ENCODE peak calls at places on chromosomes 6 and 20, in six cellular contexts. E is transverse colon, G is ovary, V is cardiac muscle cell, H is hepatocyte, Z is left ventricle myocardium inferior. Y is an unnamed sample.
A peak's percentile ranks its signal among the peaks of the same experiment; 100 is the strongest.

GRCh38 chr20:58398254-58398653 is 9.2 kb downstream of the VAPB start:
- DNase-seq in E (no peak), G (no peak), V (no peak), H (no peak), Z (no peak), Y (no peak)

GRCh38 chr20:45061244-45061643 is 39.7 kb downstream of the KCNS1 start:
- DNase-seq in E (no peak), G (no peak), V (no peak), H (no peak), Z (no peak), Y (no peak)

GRCh38 chr20:25148181-25148981 is 47.1 kb upstream of the ENTPD6 start:
- DNase-seq in E (peak; percentile 48), G (peak; percentile 83), V (peak; percentile 12), H (no peak), Z (peak; percentile 25), Y (no peak)

GRCh38 chr6:85113934-85114582 is 335.8 kb upstream of the NT5E start:
- DNase-seq in E (no peak), G (peak; percentile 40), V (peak; percentile 9), H (no peak), Z (no peak), Y (no peak)

GRCh38 chr6:89221971-89222887 is 5.1 kb upstream of the GABRR1 start:
- DNase-seq in E (no peak), G (no peak), V (no peak), H (no peak), Z (no peak), Y (no peak)

GRCh38 chr6:18654821-18655220 is 267.7 kb downstream of the RNF144B start:
- DNase-seq in E (no peak), G (no peak), V (no peak), H (no peak), Z (no peak), Y (no peak)

GRCh38 chr20:19987046-19987445 is 30.1 kb upstream of the NAA20 start:
- DNase-seq in E (no peak), G (no peak), V (no peak), H (no peak), Z (no peak), Y (no peak)

GRCh38 chr6:87408721-87409155 is 966 bp downstream of the CFAP206 start:
- DNase-seq in E (no peak), G (no peak), V (no peak), H (no peak), Z (no peak), Y (no peak)

GRCh38 chr6:30743099-30744053 is 889 bp upstream of the FLOT1 start:
- DNase-seq in E (peak; percentile 47), G (no peak), V (no peak), H (no peak), Z (no peak), Y (no peak)

GRCh38 chr6:149306967-149307366 is 10.5 kb upstream of the TAB2 start:
- DNase-seq in E (no peak), G (no peak), V (no peak), H (no peak), Z (no peak), Y (no peak)

GRCh38 chr20:44576297-44576696 is 6.1 kb upstream of the PKIG start:
- DNase-seq in E (no peak), G (no peak), V (no peak), H (no peak), Z (no peak), Y (no peak)

GRCh38 chr6:77740380-77740779 is 87.5 kb downstream of the MEI4 start:
- DNase-seq in E (no peak), G (no peak), V (no peak), H (peak; percentile 28), Z (no peak), Y (no peak)

GRCh38 chr20:2729251-2729713 is 36.7 kb downstream of the EBF4 start:
- DNase-seq in E (no peak), G (no peak), V (peak; percentile 20), H (no peak), Z (no peak), Y (no peak)

GRCh38 chr20:17557675-17558006 is 12.2 kb upstream of the DSTN start:
- DNase-seq in E (peak; percentile 37), G (no peak), V (no peak), H (peak; percentile 75), Z (no peak), Y (no peak)

GRCh38 chr6:31874836-31875572 is 3.8 kb downstream of the SLC44A4 start:
- DNase-seq in E (no peak), G (no peak), V (no peak), H (no peak), Z (no peak), Y (no peak)

GRCh38 chr6:113271437-113271836 is 585.7 kb upstream of the MARCKS start:
- DNase-seq in E (no peak), G (no peak), V (no peak), H (no peak), Z (no peak), Y (no peak)

GRCh38 chr6:88725111-88725711 is 238.2 kb downstream of the RNGTT start:
- DNase-seq in E (no peak), G (peak; percentile 55), V (peak; percentile 55), H (peak; percentile 47), Z (peak; percentile 22), Y (no peak)

GRCh38 chr6:167291623-167292300 is 647 bp downstream of the UNC93A start:
- DNase-seq in E (no peak), G (no peak), V (no peak), H (no peak), Z (no peak), Y (no peak)

GRCh38 chr6:167293590-167294091 is 2.5 kb downstream of the UNC93A start:
- DNase-seq in E (no peak), G (no peak), V (no peak), H (no peak), Z (no peak), Y (no peak)

GRCh38 chr6:167293088-167293589 is 2.0 kb downstream of the UNC93A start:
- DNase-seq in E (no peak), G (no peak), V (no peak), H (no peak), Z (no peak), Y (no peak)

GRCh38 chr6:167292301-167293087 is 1.4 kb downstream of the UNC93A start:
- DNase-seq in E (no peak), G (no peak), V (no peak), H (no peak), Z (no peak), Y (no peak)

GRCh38 chr6:167290786-167291622 is at the start of gene UNC93A:
- DNase-seq in E (no peak), G (no peak), V (no peak), H (no peak), Z (no peak), Y (no peak)
- H3K4me3 ChIP-seq in E (no peak within 1 kb of the TSS), G (no peak within 1 kb of the TSS), V (no peak within 1 kb of the TSS), H (no peak within 1 kb of the TSS), Z (no peak within 1 kb of the TSS), Y (no peak within 1 kb of the TSS)

DNA sequence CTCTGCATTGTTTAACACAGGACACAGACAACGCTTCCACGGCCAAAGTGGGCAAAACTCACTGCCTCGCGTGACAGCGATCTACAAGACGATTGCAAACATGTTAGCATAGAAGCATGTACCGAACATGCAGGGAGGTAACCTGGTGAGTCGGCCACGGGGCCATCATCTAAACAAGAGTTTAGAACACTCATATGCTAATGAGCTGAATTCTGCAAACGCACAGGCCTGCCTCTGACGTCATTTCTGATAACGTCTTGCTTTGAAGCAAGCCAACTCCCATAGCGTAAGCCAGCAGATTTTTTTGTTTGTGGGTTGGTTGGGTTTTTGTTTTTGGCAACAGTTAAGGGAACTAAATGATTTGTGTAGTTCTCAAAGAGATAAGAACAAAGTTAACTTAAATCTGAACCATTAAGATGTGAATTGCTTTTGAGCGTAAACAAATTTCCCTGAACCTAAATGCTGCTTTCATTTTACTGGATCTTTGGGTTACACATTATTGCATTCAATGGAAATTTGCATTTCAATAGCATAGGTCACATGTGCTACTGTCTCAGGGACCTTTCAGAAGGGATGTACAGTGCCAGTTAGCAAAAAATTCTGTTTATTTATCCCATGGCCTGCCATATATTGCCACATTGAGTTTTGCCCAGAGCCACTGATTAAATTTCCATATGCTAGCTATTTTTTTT is 184.5 kb upstream of the PDE10A start:
- DNase-seq in E (peak; percentile 66), G (peak; percentile 81), V (no peak), H (peak; percentile 51), Z (no peak), Y (no peak)
- H3K27me3 ChIP-seq in E (peaks cover 7% of the 10 kb centered on the region), G (no peaks in the 10 kb centered on the region), V (peaks cover 20% of the 10 kb centered on the region), H (peaks cover 25% of the 10 kb centered on the region), Z (peaks cover 14% of the 10 kb centered on the region), Y (no peaks in the 10 kb centered on the region)

DNA sequence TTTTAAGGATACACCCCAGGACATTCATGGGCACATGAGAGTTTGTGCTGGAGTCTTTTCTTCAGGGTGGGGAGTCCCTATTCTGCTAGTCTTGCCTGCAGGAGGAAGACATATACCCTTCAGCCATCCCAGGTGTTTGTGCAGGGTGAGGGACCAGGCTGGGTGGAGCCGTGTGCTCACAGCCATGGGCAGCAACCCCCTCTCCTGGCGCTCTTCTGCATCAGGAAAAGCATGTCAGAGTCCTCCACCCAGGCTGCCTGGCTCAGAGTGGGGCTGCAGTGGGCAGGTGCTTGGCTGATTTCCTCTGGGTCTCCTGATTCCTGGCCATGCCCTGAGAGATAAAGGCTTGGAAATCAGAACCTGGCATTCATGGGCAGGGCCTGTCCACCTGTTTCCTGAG is 22.7 kb upstream of the MLN start:
- DNase-seq in E (no peak), G (no peak), V (no peak), H (no peak), Z (no peak), Y (no peak)
- TF ChIP-seq CTCF in E (no peak), G (no peak), V (no peak), H (no peak), Z (no peak), Y (no peak)

GRCh38 chr6:3228791-3229565 is 1.5 kb upstream of the TUBB2B start:
- DNase-seq in E (no peak), G (no peak), V (peak; percentile 53), H (peak; percentile 49), Z (no peak), Y (peak; percentile 42)
- H3K4me3 ChIP-seq in E (peak overlapping the region; percentile 48), G (no peak overlapping the region), V (peak overlapping the region; percentile 45), H (peak overlapping the region; percentile 25), Z (peak overlapping the region; percentile 80), Y (peak overlapping the region; percentile 58)

GRCh38 chr6:158465747-158466146 is 94.1 kb upstream of the TMEM181 start:
- DNase-seq in E (no peak), G (no peak), V (no peak), H (no peak), Z (no peak), Y (no peak)

GRCh38 chr6:158471339-158471738 is 88.6 kb upstream of the TMEM181 start:
- DNase-seq in E (no peak), G (no peak), V (no peak), H (no peak), Z (no peak), Y (no peak)

GRCh38 chr6:158467923-158468322 is 92.0 kb upstream of the TMEM181 start:
- DNase-seq in E (no peak), G (no peak), V (no peak), H (no peak), Z (no peak), Y (no peak)

GRCh38 chr6:158472453-158472852 is 87.4 kb upstream of the TMEM181 start:
- DNase-seq in E (no peak), G (no peak), V (no peak), H (no peak), Z (no peak), Y (no peak)

GRCh38 chr6:158468666-158469065 is 91.2 kb upstream of the TMEM181 start:
- DNase-seq in E (peak; percentile 18), G (no peak), V (no peak), H (no peak), Z (no peak), Y (no peak)
- H3K27me3 ChIP-seq in E (no peaks in the 10 kb centered on the region), G (no peaks in the 10 kb centered on the region), V (no peaks in the 10 kb centered on the region), H (no peaks in the 10 kb centered on the region), Z (no peaks in the 10 kb centered on the region), Y (no peaks in the 10 kb centered on the region)

Y was measured in Caco-2.